ENCODE peak calls at places on chromosomes 7 and 10, in seven cellular contexts. O, D, R, K, A, S and F are unnamed samples.
A peak's percentile ranks its signal among the peaks of the same experiment; 100 is the strongest.

GRCh38 chr7:47949703-47950102 is 1.4 kb upstream of the PKD1L1 start:
- DNase-seq in R (no peak), O (no peak), K (no peak), S (no peak), A (no peak), D (no peak), F (no peak)

GRCh38 chr7:64832136-64832535 is 37.9 kb downstream of the ZNF138 start:
- DNase-seq in D (no peak), K (no peak), R (no peak), O (no peak), A (no peak), S (no peak), F (no peak)

GRCh38 chr10:14396441-14397048 is 65.8 kb upstream of the FRMD4A start:
- DNase-seq in A (peak; percentile 25), O (no peak), D (no peak), K (no peak), R (no peak), S (no peak), F (no peak)

GRCh38 chr10:83881647-83882046 is 257.7 kb upstream of the GHITM start:
- DNase-seq in A (no peak), K (no peak), S (no peak), D (no peak), O (no peak), R (no peak), F (no peak)

GRCh38 chr7:142355328-142355727 is 97.5 kb upstream of the PRSS58 start:
- DNase-seq in D (no peak), R (no peak), A (no peak), O (no peak), S (no peak), K (no peak), F (no peak)

GRCh38 chr10:63145782-63146181 is 12.7 kb downstream of the NRBF2 start:
- DNase-seq in D (no peak), A (no peak), O (no peak), R (no peak), S (no peak), K (no peak), F (no peak)

GRCh38 chr7:75915416-75916156 is 631 bp downstream of the POR start:
- DNase-seq in K (peak; percentile 10), A (peak; percentile 63), R (no peak), S (no peak), D (no peak), O (no peak), F (peak; percentile 30)

GRCh38 chr7:98238976-98239375 is 13.1 kb downstream of the TECPR1 start:
- DNase-seq in A (no peak), O (no peak), S (no peak), D (no peak), K (no peak), R (no peak), F (no peak)

GRCh38 chr10:28661035-28661434 is 16.3 kb upstream of the BAMBI start:
- DNase-seq in R (no peak), K (no peak), O (no peak), A (no peak), S (no peak), D (no peak), F (no peak)

GRCh38 chr7:137687556-137688280 is 159.1 kb downstream of the DGKI start:
- DNase-seq in O (no peak), K (no peak), R (no peak), A (no peak), D (no peak), S (no peak), F (no peak)

GRCh38 chr10:88932539-88933256 is 19.9 kb downstream of the ACTA2 start:
- DNase-seq in A (peak; percentile 83), D (peak; percentile 7), K (no peak), S (peak; percentile 27), R (peak; percentile 31), O (no peak), F (peak; percentile 85)

GRCh38 chr10:29865700-29866355 is 193.6 kb downstream of the JCAD start:
- DNase-seq in R (no peak), D (no peak), A (no peak), K (no peak), S (no peak), O (no peak), F (no peak)

GRCh38 chr7:113444281-113444680 is 325.9 kb upstream of the SMIM30 start:
- DNase-seq in O (no peak), R (no peak), K (no peak), A (no peak), S (no peak), D (no peak), F (no peak)

GRCh38 chr7:94332571-94332970 is 62.1 kb upstream of the COL1A2 start:
- DNase-seq in O (no peak), K (no peak), R (no peak), D (no peak), S (no peak), A (no peak), F (no peak)

GRCh38 chr7:29588212-29588611 is 24.6 kb downstream of the PRR15 start:
- DNase-seq in D (no peak), S (no peak), O (no peak), K (no peak), R (no peak), A (no peak), F (no peak)

GRCh38 chr10:31011017-31011659 is 20.5 kb downstream of the ZNF438 start:
- DNase-seq in D (no peak), A (no peak), K (no peak), O (no peak), S (no peak), R (no peak), F (no peak)

GRCh38 chr10:21421016-21421415 is 104.5 kb downstream of the SKIDA1 start:
- DNase-seq in K (no peak), R (no peak), D (no peak), S (no peak), O (no peak), A (no peak), F (no peak)